ENCODE peak calls at places on chromosomes 7 and 10, in five cellular contexts. I, X, Y, F and Z are unnamed samples.
A peak's percentile ranks its signal among the peaks of the same experiment; 100 is the strongest.

GRCh38 chr10:73553316-73553715 is 37.8 kb downstream of the USP54 start:
- DNase-seq in I (no peak), X (no peak), Y (no peak), F (peak; percentile 82), Z (no peak)

GRCh38 chr10:97648557-97649404 is 8.3 kb downstream of the PI4K2A start:
- DNase-seq in I (no peak), X (no peak), Y (peak; percentile 71), F (no peak), Z (no peak)

GRCh38 chr10:131905279-131905595 is 4.4 kb downstream of the PPP2R2D start:
- DNase-seq in I (no peak), X (no peak), Y (no peak), F (no peak), Z (no peak)

GRCh38 chr10:86287966-86288579 is 78.5 kb downstream of the GRID1 start:
- DNase-seq in I (peak; percentile 24), X (no peak), Y (no peak), F (no peak), Z (no peak)

GRCh38 chr7:103887853-103888602 is 101.4 kb downstream of the RELN start:
- DNase-seq in I (no peak), X (no peak), Y (no peak), F (no peak), Z (no peak)

GRCh38 chr10:78787095-78787494 is 281.7 kb upstream of the ZMIZ1 start:
- DNase-seq in I (no peak), X (no peak), Y (no peak), F (no peak), Z (no peak)

GRCh38 chr7:30851651-30852359 is 59.8 kb upstream of the AQP1 start:
- DNase-seq in I (no peak), X (no peak), Y (no peak), F (no peak), Z (no peak)

GRCh38 chr10:121593267-121593666 is 5.0 kb downstream of the FGFR2 start:
- DNase-seq in I (no peak), X (no peak), Y (no peak), F (no peak), Z (no peak)

GRCh38 chr10:131170042-131170983 is 141.2 kb downstream of the TCERG1L start:
- DNase-seq in I (no peak), X (no peak), Y (no peak), F (no peak), Z (no peak)

GRCh38 chr10:122030200-122030552 is 41.2 kb downstream of the TACC2 start:
- DNase-seq in I (no peak), X (no peak), Y (no peak), F (no peak), Z (no peak)

GRCh38 chr7:85829817-85830432 is 643.1 kb upstream of the SEMA3D start:
- DNase-seq in I (peak; percentile 6), X (no peak), Y (no peak), F (no peak), Z (peak; percentile 43)

GRCh38 chr10:93894516-93895378 is 969 bp downstream of the SLC35G1 start:
- DNase-seq in I (no peak), X (no peak), Y (peak; percentile 22), F (no peak), Z (no peak)

GRCh38 chr7:50449881-50450690 is at the start of gene FIGNL1:
- DNase-seq in I (peak; percentile 78), X (peak; percentile 68), Y (peak; percentile 89), F (peak; percentile 77), Z (peak; percentile 52)

GRCh38 chr7:32506266-32507054 is 11.2 kb downstream of the AVL9 start:
- DNase-seq in I (no peak), X (no peak), Y (no peak), F (no peak), Z (peak; percentile 27)

GRCh38 chr7:23210502-23210901 is 28.7 kb downstream of the NUP42 start:
- DNase-seq in I (no peak), X (no peak), Y (no peak), F (no peak), Z (no peak)

GRCh38 chr7:159012353-159013069 is 132.2 kb downstream of the VIPR2 start:
- DNase-seq in I (no peak), X (no peak), Y (no peak), F (no peak), Z (no peak)

GRCh38 chr7:50660040-50660829 is 95.0 kb upstream of the DDC start:
- DNase-seq in I (no peak), X (no peak), Y (no peak), F (no peak), Z (no peak)

GRCh38 chr7:92179393-92179924 is 517 bp upstream of the LRRD1 start:
- DNase-seq in I (no peak), X (no peak), Y (peak; percentile 27), F (peak; percentile 4), Z (no peak)

GRCh38 chr7:50101873-50102272 is 8.8 kb upstream of the ZPBP start:
- DNase-seq in I (no peak), X (no peak), Y (no peak), F (no peak), Z (no peak)